ENCODE peak calls at places on chromosomes 12 and 14, in nine cellular contexts. W, I, B, Z, H, T, Q, V and Y are unnamed samples.

GRCh38 chr12:53757095-53757770 is 5.5 kb upstream of the CISTR start:
- DNase-seq in Q (peak; percentile 91), H (peak; percentile 64), T (peak; percentile 86), B (peak; percentile 89), V (peak; percentile 91), Z (peak; percentile 68), I (peak; percentile 89), W (peak; percentile 89), Y (peak; percentile 72)

GRCh38 chr12:1498199-1498740 is 96.1 kb downstream of the FBXL14 start:
- DNase-seq in V (no peak), T (no peak), I (no peak), B (no peak), Z (no peak), H (no peak), W (no peak), Q (no peak), Y (no peak)

GRCh38 chr12:27899151-27899661 is 73.3 kb downstream of the PTHLH start:
- DNase-seq in Z (no peak), T (no peak), V (no peak), I (no peak), H (no peak), B (peak; percentile 2), W (no peak), Q (peak; percentile 10), Y (no peak)

GRCh38 chr14:44316647-44317432 is 190.2 kb downstream of the FSCB start:
- DNase-seq in Z (no peak), V (peak; percentile 39), I (no peak), B (peak; percentile 29), T (no peak), Q (peak; percentile 38), W (no peak), H (no peak), Y (no peak)

GRCh38 chr14:101564819-101565698 is 3.8 kb downstream of the DIO3 start:
- DNase-seq in Z (no peak), I (no peak), V (no peak), B (no peak), W (peak; percentile 66), T (no peak), H (no peak), Q (no peak), Y (no peak)

GRCh38 chr14:97655169-97655948 is 858.2 kb downstream of the VRK1 start:
- DNase-seq in B (no peak), Z (no peak), Q (no peak), W (no peak), V (peak; percentile 70), T (no peak), H (no peak), I (no peak), Y (no peak)

GRCh38 chr12:66367015-66367667 is 64.8 kb downstream of the HELB start:
- DNase-seq in V (no peak), Z (no peak), W (no peak), Q (no peak), I (no peak), H (no peak), T (no peak), B (no peak), Y (no peak)

GRCh38 chr14:34331728-34332623 is 130.1 kb downstream of the SPTSSA start:
- DNase-seq in I (peak; percentile 59), V (peak; percentile 67), Q (peak; percentile 77), T (peak; percentile 65), B (peak; percentile 58), W (peak; percentile 69), Z (peak; percentile 25), H (peak; percentile 8), Y (peak; percentile 41)

GRCh38 chr14:22850944-22851790 is 14.8 kb downstream of the MMP14 start:
- DNase-seq in H (peak; percentile 94), V (no peak), W (peak; percentile 94), B (peak; percentile 54), I (no peak), T (peak; percentile 94), Z (no peak), Q (peak; percentile 41), Y (no peak)

GRCh38 chr14:66758031-66758613 is 250.2 kb downstream of the GPHN start:
- DNase-seq in I (no peak), H (no peak), V (peak; percentile 23), T (no peak), Q (no peak), B (no peak), Z (no peak), W (no peak), Y (no peak)

GRCh38 chr12:6635375-6635855 is 344 bp downstream of the LPAR5 start:
- DNase-seq in Z (peak; percentile 37), Q (peak; percentile 71), T (no peak), V (no peak), H (no peak), W (no peak), B (peak; percentile 69), I (peak; percentile 76), Y (no peak)

GRCh38 chr12:14766649-14767215 is 36.5 kb downstream of the WBP11 start:
- DNase-seq in W (no peak), B (no peak), H (no peak), Z (no peak), V (no peak), T (no peak), I (no peak), Q (no peak), Y (no peak)

GRCh38 chr14:49634547-49635334 is at the start of gene DNAAF2:
- DNase-seq in W (peak; percentile 89), Z (peak; percentile 80), H (peak; percentile 34), B (peak; percentile 59), I (peak; percentile 64), Q (peak; percentile 69), V (peak; percentile 52), T (peak; percentile 70), Y (peak; percentile 74)

GRCh38 chr14:89214221-89214965 is 202.6 kb downstream of the FOXN3 start:
- DNase-seq in W (no peak), T (peak; percentile 75), I (no peak), V (no peak), Q (no peak), B (no peak), H (no peak), Z (no peak), Y (no peak)

GRCh38 chr12:51262758-51263177 is 7.4 kb downstream of the SMAGP start:
- DNase-seq in B (peak; percentile 36), W (peak; percentile 85), Q (peak; percentile 61), Z (no peak), V (peak; percentile 49), H (no peak), T (no peak), I (no peak), Y (peak; percentile 37)